ENCODE peak calls at places on chromosome 17, in four cellular contexts. L is GM03348; U is cardiac fibroblast; B is central memory CD4-positive, alpha-beta T cell. T is an unnamed sample.

GRCh38 chr17:35684046-35684802 is 47.2 kb upstream of the RASL10B start:
- DNase-seq in L (peak), U (peak), B (no peak), T (no peak)

GRCh38 chr17:34198519-34198918 is 56.6 kb upstream of the CCL2 start:
- DNase-seq in B (no peak), L (no peak), U (no peak), T (no peak)

GRCh38 chr17:45812102-45812501 is 28.0 kb downstream of the CRHR1 start:
- DNase-seq in B (no peak), U (peak), L (no peak), T (no peak)

GRCh38 chr17:64401941-64402340 is 11.3 kb upstream of the PECAM1 start:
- DNase-seq in U (no peak), B (no peak), L (no peak), T (no peak)

GRCh38 chr17:55870044-55870443 is 119.2 kb downstream of the PCTP start:
- DNase-seq in B (no peak), L (no peak), U (no peak), T (no peak)

GRCh38 chr17:68295086-68295485 is 3.8 kb downstream of the ARSG start:
- DNase-seq in L (no peak), B (no peak), U (no peak), T (no peak)

GRCh38 chr17:9247401-9247938 is 226.2 kb downstream of the NTN1 start:
- DNase-seq in B (no peak), U (no peak), L (no peak), T (no peak)

GRCh38 chr17:80755650-80756405 is 211.2 kb downstream of the RPTOR start:
- DNase-seq in L (no peak), U (no peak), B (no peak), T (no peak)

GRCh38 chr17:16281351-16281750 is 64.3 kb downstream of the PIGL start:
- DNase-seq in U (peak), L (peak), B (no peak), T (no peak)

GRCh38 chr17:19000531-19001011 is 4.0 kb downstream of the FAM83G start:
- DNase-seq in U (peak), B (no peak), L (peak), T (no peak)

GRCh38 chr17:39742126-39742855 is 4.6 kb downstream of the GRB7 start:
- DNase-seq in L (no peak), B (no peak), U (no peak), T (no peak)

GRCh38 chr17:59848778-59849177 is 44.0 kb downstream of the TUBD1 start:
- DNase-seq in U (peak), B (no peak), L (no peak), T (peak)

GRCh38 chr17:73474370-73474988 is 162.7 kb upstream of the CDC42EP4 start:
- DNase-seq in L (peak), U (peak), B (no peak), T (peak)

GRCh38 chr17:45170976-45171337 is 9.3 kb downstream of the HEXIM2 start:
- DNase-seq in B (no peak), U (peak), L (peak), T (peak)

GRCh38 chr17:38590988-38591758 is 14.6 kb downstream of the SRCIN1 start:
- DNase-seq in U (no peak), B (no peak), L (no peak), T (peak)

GRCh38 chr17:79795795-79796569 is 895 bp downstream of the CBX8 start:
- DNase-seq in U (no peak), B (no peak), L (no peak), T (no peak)

GRCh38 chr17:3896108-3897099 is 3.6 kb upstream of the CAMKK1 start:
- DNase-seq in B (no peak), L (no peak), U (no peak), T (peak)

GRCh38 chr17:16040710-16041251 is 41.2 kb downstream of the TTC19 start:
- DNase-seq in U (peak), B (no peak), L (peak), T (no peak)

GRCh38 chr17:75352079-75352569 is 53.4 kb downstream of the GRB2 start:
- DNase-seq in B (no peak), U (no peak), L (no peak), T (peak)

GRCh38 chr17:54907385-54907784 is 6.7 kb downstream of the TOM1L1 start:
- DNase-seq in L (no peak), U (no peak), B (no peak), T (no peak)

GRCh38 chr17:8991514-8992285 is 26.2 kb upstream of the PIK3R5 start:
- DNase-seq in B (peak), L (peak), U (peak), T (peak)

T was measured in thyroid gland.